ENCODE peak calls at places on chromosomes 4 and X, in five cellular contexts. One of them, this sample, is unnamed.

GRCh38 chr4:127145001-127145400 is 487.8 kb upstream of the INTU start:
- DNase-seq in GM20000: no peak
- DNase-seq in NCI-H510A treated with DMSO at 0.1 percent for 48 hours: peak
- DNase-seq in GM04503: no peak
- DNase-seq in stimulated activated CD4-positive, alpha-beta T cell treated with anti-CD3 and anti-CD28 coated beads, Interleukin-1b, Interleukin-23, amount 100 ng/mL, for 1 hour: no peak
- DNase-seq in this sample: no peak

GRCh38 chr4:125961626-125962025 is 646.9 kb downstream of the FAT4 start:
- DNase-seq in GM20000: no peak
- DNase-seq in NCI-H510A treated with DMSO at 0.1 percent for 48 hours: no peak
- DNase-seq in GM04503: no peak
- DNase-seq in stimulated activated CD4-positive, alpha-beta T cell treated with anti-CD3 and anti-CD28 coated beads, Interleukin-1b, Interleukin-23, amount 100 ng/mL, for 1 hour: no peak
- DNase-seq in this sample: no peak

GRCh38 chr4:94714360-94714759 is 43.4 kb upstream of the BMPR1B start:
- DNase-seq in GM20000: no peak
- DNase-seq in NCI-H510A treated with DMSO at 0.1 percent for 48 hours: no peak
- DNase-seq in GM04503: peak
- DNase-seq in stimulated activated CD4-positive, alpha-beta T cell treated with anti-CD3 and anti-CD28 coated beads, Interleukin-1b, Interleukin-23, amount 100 ng/mL, for 1 hour: no peak
- DNase-seq in this sample: no peak

GRCh38 chr4:184459413-184459812 is 14.9 kb downstream of the IRF2 start:
- DNase-seq in GM20000: no peak
- DNase-seq in NCI-H510A treated with DMSO at 0.1 percent for 48 hours: no peak
- DNase-seq in GM04503: no peak
- DNase-seq in stimulated activated CD4-positive, alpha-beta T cell treated with anti-CD3 and anti-CD28 coated beads, Interleukin-1b, Interleukin-23, amount 100 ng/mL, for 1 hour: no peak
- DNase-seq in this sample: no peak

GRCh38 chr4:104451573-104451972 is 43.1 kb downstream of the CXXC4 start:
- DNase-seq in GM20000: peak
- DNase-seq in NCI-H510A treated with DMSO at 0.1 percent for 48 hours: no peak
- DNase-seq in GM04503: no peak
- DNase-seq in stimulated activated CD4-positive, alpha-beta T cell treated with anti-CD3 and anti-CD28 coated beads, Interleukin-1b, Interleukin-23, amount 100 ng/mL, for 1 hour: no peak
- DNase-seq in this sample: no peak

GRCh38 chrX:78747471-78747870 is at the start of gene LPAR4:
- DNase-seq in GM20000: no peak
- DNase-seq in NCI-H510A treated with DMSO at 0.1 percent for 48 hours: no peak
- DNase-seq in GM04503: no peak
- DNase-seq in stimulated activated CD4-positive, alpha-beta T cell treated with anti-CD3 and anti-CD28 coated beads, Interleukin-1b, Interleukin-23, amount 100 ng/mL, for 1 hour: no peak
- DNase-seq in this sample: no peak

GRCh38 chrX:13051529-13052172 is 7.2 kb upstream of the FAM9C start:
- DNase-seq in GM20000: peak
- DNase-seq in NCI-H510A treated with DMSO at 0.1 percent for 48 hours: no peak
- DNase-seq in GM04503: no peak
- DNase-seq in stimulated activated CD4-positive, alpha-beta T cell treated with anti-CD3 and anti-CD28 coated beads, Interleukin-1b, Interleukin-23, amount 100 ng/mL, for 1 hour: no peak
- DNase-seq in this sample: no peak

GRCh38 chrX:50691820-50692219 is 122.2 kb downstream of the SHROOM4 start:
- DNase-seq in GM20000: peak
- DNase-seq in NCI-H510A treated with DMSO at 0.1 percent for 48 hours: peak
- DNase-seq in GM04503: no peak
- DNase-seq in stimulated activated CD4-positive, alpha-beta T cell treated with anti-CD3 and anti-CD28 coated beads, Interleukin-1b, Interleukin-23, amount 100 ng/mL, for 1 hour: no peak
- DNase-seq in this sample: no peak

GRCh38 chr4:15525080-15525479 is 55.4 kb downstream of the CC2D2A start:
- DNase-seq in GM20000: no peak
- DNase-seq in NCI-H510A treated with DMSO at 0.1 percent for 48 hours: no peak
- DNase-seq in GM04503: no peak
- DNase-seq in stimulated activated CD4-positive, alpha-beta T cell treated with anti-CD3 and anti-CD28 coated beads, Interleukin-1b, Interleukin-23, amount 100 ng/mL, for 1 hour: no peak
- DNase-seq in this sample: no peak

GRCh38 chr4:159312236-159312635 is 209.4 kb downstream of the RAPGEF2 start:
- DNase-seq in GM20000: no peak
- DNase-seq in NCI-H510A treated with DMSO at 0.1 percent for 48 hours: no peak
- DNase-seq in GM04503: no peak
- DNase-seq in stimulated activated CD4-positive, alpha-beta T cell treated with anti-CD3 and anti-CD28 coated beads, Interleukin-1b, Interleukin-23, amount 100 ng/mL, for 1 hour: no peak
- DNase-seq in this sample: no peak

GRCh38 chr4:144709793-144710525 is 64.0 kb downstream of the HHIP start:
- DNase-seq in GM20000: no peak
- DNase-seq in NCI-H510A treated with DMSO at 0.1 percent for 48 hours: no peak
- DNase-seq in GM04503: no peak
- DNase-seq in stimulated activated CD4-positive, alpha-beta T cell treated with anti-CD3 and anti-CD28 coated beads, Interleukin-1b, Interleukin-23, amount 100 ng/mL, for 1 hour: no peak
- DNase-seq in this sample: no peak

GRCh38 chr4:4289575-4289929 is 402 bp downstream of the LYAR start:
- DNase-seq in GM20000: no peak
- DNase-seq in NCI-H510A treated with DMSO at 0.1 percent for 48 hours: no peak
- DNase-seq in GM04503: no peak
- DNase-seq in stimulated activated CD4-positive, alpha-beta T cell treated with anti-CD3 and anti-CD28 coated beads, Interleukin-1b, Interleukin-23, amount 100 ng/mL, for 1 hour: no peak
- DNase-seq in this sample: no peak

GRCh38 chr4:1337376-1337831 is 9.6 kb upstream of the UVSSA start:
- DNase-seq in GM20000: no peak
- DNase-seq in NCI-H510A treated with DMSO at 0.1 percent for 48 hours: no peak
- DNase-seq in GM04503: no peak
- DNase-seq in stimulated activated CD4-positive, alpha-beta T cell treated with anti-CD3 and anti-CD28 coated beads, Interleukin-1b, Interleukin-23, amount 100 ng/mL, for 1 hour: peak
- DNase-seq in this sample: no peak

GRCh38 chr4:73653695-73654106 is 33.5 kb upstream of the RASSF6 start:
- DNase-seq in GM20000: peak
- DNase-seq in NCI-H510A treated with DMSO at 0.1 percent for 48 hours: peak
- DNase-seq in GM04503: no peak
- DNase-seq in stimulated activated CD4-positive, alpha-beta T cell treated with anti-CD3 and anti-CD28 coated beads, Interleukin-1b, Interleukin-23, amount 100 ng/mL, for 1 hour: no peak
- DNase-seq in this sample: peak

GRCh38 chrX:131040781-131041180 is 17.4 kb upstream of the ARHGAP36 start:
- DNase-seq in GM20000: no peak
- DNase-seq in NCI-H510A treated with DMSO at 0.1 percent for 48 hours: no peak
- DNase-seq in GM04503: no peak
- DNase-seq in stimulated activated CD4-positive, alpha-beta T cell treated with anti-CD3 and anti-CD28 coated beads, Interleukin-1b, Interleukin-23, amount 100 ng/mL, for 1 hour: no peak
- DNase-seq in this sample: no peak

GRCh38 chrX:109472939-109473713 is 8.8 kb downstream of the GUCY2F start:
- DNase-seq in GM20000: peak
- DNase-seq in NCI-H510A treated with DMSO at 0.1 percent for 48 hours: no peak
- DNase-seq in GM04503: no peak
- DNase-seq in stimulated activated CD4-positive, alpha-beta T cell treated with anti-CD3 and anti-CD28 coated beads, Interleukin-1b, Interleukin-23, amount 100 ng/mL, for 1 hour: no peak
- DNase-seq in this sample: no peak

GRCh38 chrX:110208092-110208491 is 109.8 kb downstream of the AMMECR1 start:
- DNase-seq in GM20000: no peak
- DNase-seq in NCI-H510A treated with DMSO at 0.1 percent for 48 hours: no peak
- DNase-seq in GM04503: no peak
- DNase-seq in stimulated activated CD4-positive, alpha-beta T cell treated with anti-CD3 and anti-CD28 coated beads, Interleukin-1b, Interleukin-23, amount 100 ng/mL, for 1 hour: no peak
- DNase-seq in this sample: no peak